ENCODE peak calls at places on chromosomes 7 and 10, in five cellular contexts. J is heart left ventricle; D is body of pancreas; F is psoas muscle; H is CD8-positive, alpha-beta T cell. W is an unnamed sample. For H3K27me3 and H3K4me1, the result is how much of the 10 kb centered on the place peaks cover.

GRCh38 chr10:132571565-132572544 is 34.3 kb downstream of the INPP5A start:
- DNase-seq in J (peak), D (peak), F (peak), H (peak), W (peak)

GRCh38 chr7:159078911-159079270 is 65.8 kb downstream of the VIPR2 start:
- DNase-seq in J (no peak), D (no peak), F (no peak), H (no peak), W (no peak)

GRCh38 chr7:28726563-28726962 is 231.6 kb downstream of the TRIL start:
- DNase-seq in J (no peak), D (no peak), F (no peak), H (no peak), W (no peak)

GRCh38 chr7:38775503-38775902 is 133.5 kb downstream of the VPS41 start:
- DNase-seq in J (no peak), D (no peak), F (no peak), H (no peak), W (no peak)

GRCh38 chr7:5282464-5283316 is at the start of gene SLC29A4:
- DNase-seq in J (peak), D (peak), F (peak), H (no peak), W (peak)

GRCh38 chr10:17479015-17479615 is 24.7 kb upstream of the ST8SIA6 start:
- DNase-seq in J (no peak), D (no peak), F (no peak), H (no peak), W (no peak)

GRCh38 chr10:131898061-131898460 is 2.7 kb upstream of the PPP2R2D start:
- DNase-seq in J (no peak), D (no peak), F (no peak), H (no peak), W (no peak)

GRCh38 chr7:5629941-5630340 is 151.5 kb downstream of the RNF216 start:
- DNase-seq in J (peak), D (no peak), F (peak), H (peak), W (peak)

GRCh38 chr7:91034459-91035368 is 229.5 kb upstream of the FZD1 start:
- DNase-seq in J (peak), D (peak), F (no peak), H (no peak), W (peak)

GRCh38 chr7:66330961-66331360 is 125.8 kb downstream of the TPST1 start:
- DNase-seq in J (peak), D (no peak), F (peak), H (no peak), W (no peak)

GRCh38 chr10:128556575-128556974 is 430.4 kb upstream of the MKI67 start:
- DNase-seq in J (no peak), D (no peak), F (no peak), H (no peak), W (no peak)

GRCh38 chr10:4541292-4541691 is 284.7 kb upstream of the AKR1E2 start:
- DNase-seq in J (no peak), D (no peak), F (no peak), H (no peak), W (no peak)

GRCh38 chr10:21195149-21195731 is 298.1 kb upstream of the NEBL start:
- DNase-seq in J (no peak), D (no peak), F (no peak), H (no peak), W (no peak)

GRCh38 chr10:71278691-71279588 is 40.1 kb upstream of the SLC29A3 start:
- DNase-seq in J (no peak), D (no peak), F (no peak), H (no peak), W (no peak)

GRCh38 chr10:99983280-99983988 is 26.3 kb downstream of the DNMBP start:
- DNase-seq in J (peak), D (no peak), F (peak), H (no peak), W (no peak)

GRCh38 chr7:98148607-98149006 is 41.9 kb downstream of the LMTK2 start:
- DNase-seq in J (no peak), D (no peak), F (no peak), H (no peak), W (no peak)

GRCh38 chr10:3400368-3400767 is 227.8 kb upstream of the PITRM1 start:
- DNase-seq in J (no peak), D (no peak), F (no peak), H (no peak), W (no peak)

GRCh38 chr10:23870612-23871011 is 338.3 kb upstream of the KIAA1217 start:
- DNase-seq in J (no peak), D (no peak), F (no peak), H (no peak), W (peak)

GRCh38 chr7:64559206-64559605 is 3.7 kb downstream of the ZNF680 start:
- DNase-seq in J (no peak), D (peak), F (no peak), H (no peak), W (no peak)

DNA sequence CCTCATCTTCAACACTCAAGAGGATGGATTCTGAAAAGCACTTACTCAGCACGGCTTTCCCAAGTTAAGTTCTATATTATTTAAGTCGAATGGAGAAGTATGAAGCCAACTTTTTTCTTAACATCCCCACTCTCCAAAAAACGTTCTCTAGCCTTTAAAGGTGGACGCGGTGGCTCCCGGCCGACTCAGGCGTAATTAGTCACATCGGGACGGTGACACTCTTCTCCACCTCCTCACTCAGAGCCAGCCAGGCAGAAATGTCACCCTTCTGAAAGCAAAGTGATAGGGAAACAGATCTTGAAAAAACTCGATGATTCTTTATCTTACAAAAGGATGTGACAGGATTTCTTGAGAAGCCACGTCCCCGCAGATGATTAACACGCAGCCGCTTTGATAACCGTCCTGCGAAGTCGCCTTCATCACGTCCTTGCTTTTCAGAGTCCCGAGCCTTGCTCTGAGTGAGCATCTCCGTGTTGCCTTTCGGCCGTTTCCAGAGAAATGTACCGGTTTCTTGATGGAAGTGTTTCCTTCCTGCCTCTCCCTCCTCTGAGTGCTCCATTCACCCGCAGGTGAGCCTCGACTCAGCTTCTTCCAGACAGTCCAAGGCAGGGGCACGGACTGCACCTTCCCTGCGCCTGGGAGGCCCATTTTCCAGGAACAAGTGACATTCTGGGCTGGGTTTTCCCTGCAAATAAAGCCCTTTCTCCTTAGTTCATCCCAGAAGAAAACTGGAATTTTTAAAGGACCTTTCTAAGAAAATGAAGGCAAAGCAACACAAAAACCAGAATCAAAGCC is 314.8 kb downstream of the DNAJB6 start:
- DNase-seq in J (no peak), D (no peak), F (no peak), H (no peak), W (no peak)
- H3K27me3 ChIP-seq in J (under half), D (under half), F (under half), H (under half), W (under half)

GRCh38 chr7:47786557-47787248 is 161.6 kb downstream of the PKD1L1 start:
- DNase-seq in J (peak), D (peak), F (peak), H (no peak), W (peak)
- H3K4me1 ChIP-seq in J (under half), D (under half), F (under half), H (under half), W (half or more)

GRCh38 chr10:61967298-61967697 is 65.8 kb downstream of the ARID5B start:
- DNase-seq in J (no peak), D (no peak), F (no peak), H (no peak), W (no peak)

GRCh38 chr10:61964059-61964709 is 62.7 kb downstream of the ARID5B start:
- DNase-seq in J (no peak), D (no peak), F (no peak), H (no peak), W (no peak)

GRCh38 chr10:61963669-61964058 is 62.2 kb downstream of the ARID5B start:
- DNase-seq in J (no peak), D (no peak), F (no peak), H (no peak), W (no peak)

GRCh38 chr10:61964949-61965693 is 63.6 kb downstream of the ARID5B start:
- DNase-seq in J (no peak), D (no peak), F (no peak), H (no peak), W (no peak)

GRCh38 chr10:61965694-61966284 is 64.3 kb downstream of the ARID5B start:
- DNase-seq in J (no peak), D (no peak), F (no peak), H (no peak), W (no peak)
- H3K27ac ChIP-seq in J (no peak), D (no peak), F (no peak), H (no peak), W (no peak)

GRCh38 chr7:27187702-27188665 is 3.0 kb upstream of the HOXA11 start:
- DNase-seq in J (no peak), D (peak), F (peak), H (no peak), W (no peak)

GRCh38 chr7:27190284-27190748 is 5.3 kb upstream of the HOXA11 start:
- DNase-seq in J (no peak), D (no peak), F (no peak), H (no peak), W (no peak)

GRCh38 chr7:27189560-27190283 is 4.7 kb upstream of the HOXA11 start:
- DNase-seq in J (no peak), D (peak), F (peak), H (no peak), W (no peak)

GRCh38 chr7:27187158-27187701 is 2.2 kb upstream of the HOXA11 start:
- DNase-seq in J (no peak), D (no peak), F (no peak), H (no peak), W (no peak)

DNA sequence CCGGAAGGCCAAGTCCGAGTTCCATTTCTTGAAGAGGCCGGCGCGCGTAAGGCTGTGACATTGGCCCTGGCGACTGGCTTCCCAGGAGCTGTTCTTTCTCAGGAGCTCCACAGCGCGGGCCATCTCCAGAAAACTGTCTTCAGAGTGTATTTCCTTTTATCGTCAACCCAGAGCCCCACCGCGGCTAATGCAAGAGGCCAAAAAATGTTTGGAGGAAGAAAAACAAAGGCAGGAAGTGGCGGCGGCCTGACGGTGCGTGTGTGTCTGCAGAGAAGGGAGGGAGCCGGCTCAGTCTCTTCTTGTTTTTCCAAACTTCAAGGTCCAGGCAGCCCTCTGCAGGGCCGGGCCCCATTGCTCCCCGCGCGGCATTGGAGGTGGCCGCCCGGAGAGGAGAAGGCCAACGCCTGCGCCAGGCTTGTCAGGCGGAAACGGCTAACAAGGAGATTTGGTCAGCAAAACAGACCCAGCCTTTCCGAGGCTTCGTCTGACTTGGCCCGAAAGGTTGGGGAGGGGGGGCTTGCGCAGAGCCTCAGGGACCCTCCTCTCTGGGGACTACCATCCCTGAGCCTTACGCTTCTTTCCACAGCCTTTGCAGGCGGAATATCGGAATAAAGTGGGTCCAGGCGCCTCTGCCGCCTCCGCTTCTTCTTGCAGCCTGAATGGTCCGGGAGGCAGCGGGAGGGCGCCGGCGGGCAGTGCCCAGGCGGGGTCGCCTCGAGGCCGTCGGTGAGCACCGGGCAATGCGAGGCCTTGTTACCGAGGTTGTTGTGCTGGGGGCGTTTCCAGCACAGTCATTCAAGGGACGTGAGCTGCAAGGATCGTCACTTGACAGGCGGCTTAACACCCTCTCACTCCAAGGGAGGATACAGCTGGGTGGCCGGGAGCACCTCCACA is 3.9 kb upstream of the HOXA11 start:
- DNase-seq in J (no peak), D (peak), F (peak), H (peak), W (no peak)
- H3K27me3 ChIP-seq in J (half or more), D (half or more), F (under half), H (half or more), W (under half)

DNA sequence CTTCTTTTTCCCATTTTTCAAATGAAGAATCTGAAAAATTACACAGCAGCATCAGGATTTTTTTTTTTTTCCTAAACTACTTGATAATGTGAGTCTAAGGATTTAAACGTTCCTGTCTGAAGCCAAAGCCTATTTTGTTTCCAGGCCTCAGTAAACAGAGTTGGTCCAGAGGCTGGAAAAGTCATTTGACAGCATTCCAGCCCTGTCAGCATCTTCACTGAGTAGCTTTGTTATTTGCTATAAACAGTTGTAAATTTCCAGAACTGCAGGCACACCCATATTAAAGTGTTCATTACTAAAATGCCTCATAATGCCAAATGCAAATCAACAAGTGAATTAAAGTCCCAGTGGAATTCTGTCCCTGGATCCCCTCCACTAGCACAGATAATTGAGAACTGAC is 35.5 kb upstream of the KMT2E start:
- DNase-seq in J (peak), D (no peak), F (no peak), H (no peak), W (no peak)
- H3K4me1 ChIP-seq in J (half or more), D (half or more), F (half or more), H (under half), W (under half)

GRCh38 chr10:86969421-86970041 is 1.2 kb downstream of the ADIRF start:
- DNase-seq in J (peak), D (no peak), F (peak), H (no peak), W (peak)
- H3K27ac ChIP-seq in J (peak), D (peak), F (peak), H (no peak), W (peak)

GRCh38 chr10:91511549-91512330 is 101.6 kb downstream of the HECTD2 start:
- DNase-seq in J (no peak), D (no peak), F (no peak), H (no peak), W (no peak)
- H3K27me3 ChIP-seq in J (under half), D (under half), F (under half), H (under half), W (under half)